ENCODE peak calls at places on chromosomes 16 and 17, in nine cellular contexts. R, B, O, A, Q, C, H, M and K are unnamed samples.

GRCh38 chr17:82615084-82616020 is 32.9 kb downstream of the WDR45B start:
- DNase-seq in R (no peak), H (no peak), M (no peak), O (peak; percentile 53), C (no peak), B (no peak), A (peak; percentile 49), Q (no peak), K (no peak)

GRCh38 chr16:11254913-11255736 is 879 bp downstream of the SOCS1 start:
- DNase-seq in M (peak; percentile 51), R (peak; percentile 45), H (peak; percentile 70), B (no peak), O (peak; percentile 64), C (peak; percentile 84), A (peak; percentile 63), Q (peak; percentile 41), K (peak; percentile 28)

GRCh38 chr17:27733771-27734170 is 66.6 kb downstream of the NOS2 start:
- DNase-seq in A (peak; percentile 14), C (no peak), M (no peak), Q (no peak), O (no peak), H (no peak), B (no peak), R (no peak), K (no peak)

GRCh38 chr17:15260376-15261062 is 4.6 kb downstream of the PMP22 start:
- DNase-seq in Q (peak; percentile 82), C (peak; percentile 96), M (peak; percentile 83), H (peak; percentile 48), A (peak; percentile 85), O (peak; percentile 79), R (peak; percentile 67), B (no peak), K (peak; percentile 87)

GRCh38 chr16:4290236-4290830 is 17.5 kb upstream of the TFAP4 start:
- DNase-seq in Q (peak; percentile 68), R (peak; percentile 78), B (no peak), C (no peak), O (peak; percentile 63), A (peak; percentile 95), H (no peak), M (peak; percentile 88), K (no peak)

GRCh38 chr16:82657239-82657638 is 30.5 kb downstream of the CDH13 start:
- DNase-seq in A (no peak), H (no peak), R (peak; percentile 30), B (no peak), Q (no peak), M (no peak), C (no peak), O (no peak), K (no peak)

GRCh38 chr17:1997587-1998425 is 27.3 kb downstream of the RTN4RL1 start:
- DNase-seq in H (no peak), O (peak; percentile 79), R (no peak), C (peak; percentile 80), A (peak; percentile 71), M (no peak), Q (no peak), B (no peak), K (peak; percentile 85)

GRCh38 chr16:88831838-88832237 is 20.1 kb upstream of the APRT start:
- DNase-seq in C (no peak), B (no peak), M (peak; percentile 49), O (peak; percentile 39), H (no peak), Q (no peak), A (no peak), R (peak; percentile 54), K (no peak)

GRCh38 chr17:62134397-62134796 is 69.3 kb upstream of the MED13 start:
- DNase-seq in C (no peak), O (no peak), B (no peak), R (no peak), M (no peak), H (no peak), Q (no peak), A (peak; percentile 40), K (no peak)

DNA sequence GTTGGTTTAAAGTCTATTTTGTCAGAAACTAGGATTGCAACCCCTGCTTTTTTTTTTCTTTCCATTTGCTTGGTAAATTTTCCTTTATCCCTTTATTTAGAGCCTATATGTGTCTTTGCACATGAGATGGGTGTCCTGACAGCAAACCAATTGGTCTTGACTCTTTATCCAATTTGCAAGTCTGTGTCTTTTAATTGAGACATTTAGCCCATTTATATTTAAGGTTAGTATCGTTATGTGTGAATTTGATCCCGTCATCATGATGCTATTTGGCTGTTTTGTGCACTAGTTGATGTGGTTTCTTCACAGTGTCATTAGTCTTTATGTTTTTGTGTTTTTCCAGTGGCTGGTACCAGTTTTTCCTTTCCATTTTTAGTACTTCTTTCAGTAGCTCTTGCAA is 127.7 kb upstream of the ZNF267 start:
- DNase-seq in M (no peak), Q (no peak), B (no peak), C (no peak), R (no peak), O (no peak), A (no peak), H (no peak), K (no peak)
- H3K9me3 ChIP-seq in M (peaks cover 81% of the 10 kb centered on the region), Q (peaks cover 11% of the 10 kb centered on the region), B (peaks cover 30% of the 10 kb centered on the region), C (peaks cover 12% of the 10 kb centered on the region), R (peaks cover 41% of the 10 kb centered on the region), O (peaks cover 2% of the 10 kb centered on the region), A (peaks cover 53% of the 10 kb centered on the region), H (peaks cover 84% of the 10 kb centered on the region), K (peaks cover 8% of the 10 kb centered on the region)

DNA sequence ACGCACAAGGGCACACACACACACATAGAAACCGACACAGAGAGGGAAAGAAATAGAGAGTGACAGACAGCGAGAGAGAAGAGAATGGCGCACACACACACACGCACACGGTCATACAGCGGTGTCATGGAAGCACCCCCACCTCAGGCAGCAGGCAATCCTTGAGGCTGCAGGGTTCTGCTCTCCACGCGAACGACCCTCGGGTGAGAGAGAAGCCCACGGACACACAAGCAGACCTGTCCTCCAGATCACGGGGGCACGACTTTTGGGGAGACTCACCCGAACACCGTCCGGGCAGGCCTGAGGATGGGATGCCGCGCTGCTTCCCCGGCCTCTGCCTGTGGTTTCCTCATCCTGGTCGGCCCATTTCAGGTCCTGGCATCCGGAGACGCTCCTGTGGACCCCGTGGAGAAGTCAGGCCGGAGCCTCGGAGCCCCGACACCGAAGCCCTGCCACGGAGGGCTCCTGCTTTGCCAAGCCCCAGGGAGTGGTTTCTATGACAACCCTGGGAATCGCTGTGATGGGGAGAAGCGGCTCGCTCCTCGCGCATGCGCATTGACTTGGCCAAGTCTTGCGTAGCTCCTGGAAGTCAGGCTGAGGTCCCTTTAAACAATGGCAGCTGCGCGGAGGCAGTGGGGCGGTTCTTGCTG is 118.2 kb upstream of the KCNJ18 start:
- DNase-seq in A (no peak), O (no peak), M (no peak), Q (peak; percentile 60), H (peak; percentile 20), C (peak; percentile 91), B (no peak), R (peak; percentile 27), K (no peak)
- H3K4me3 ChIP-seq in A (no peak overlapping the region), O (no peak overlapping the region), M (no peak overlapping the region), Q (no peak overlapping the region), H (no peak overlapping the region), C (peak overlapping the region; percentile 52), B (no peak overlapping the region), R (no peak overlapping the region), K (no peak overlapping the region)

GRCh38 chr17:17151962-17152361 is 54.2 kb downstream of the PLD6 start:
- DNase-seq in Q (peak; percentile 98), H (no peak), O (no peak), A (peak; percentile 85), C (peak; percentile 97), R (peak; percentile 89), M (peak; percentile 83), B (no peak), K (no peak)

GRCh38 chr17:17153071-17153470 is 53.1 kb downstream of the PLD6 start:
- DNase-seq in B (no peak), R (no peak), H (no peak), M (no peak), O (no peak), C (no peak), Q (no peak), A (no peak), K (no peak)

GRCh38 chr17:17151541-17151940 is 54.6 kb downstream of the PLD6 start:
- DNase-seq in M (no peak), H (no peak), R (peak; percentile 78), O (no peak), A (peak; percentile 62), B (no peak), Q (no peak), C (no peak), K (no peak)

GRCh38 chr17:17153709-17154108 is 52.4 kb downstream of the PLD6 start:
- DNase-seq in Q (no peak), C (no peak), A (no peak), B (no peak), O (no peak), M (no peak), R (no peak), H (peak; percentile 52), K (no peak)

GRCh38 chr17:17152385-17152784 is 53.7 kb downstream of the PLD6 start:
- DNase-seq in R (peak; percentile 11), M (peak; percentile 31), H (no peak), Q (no peak), C (no peak), O (no peak), B (no peak), A (no peak), K (no peak)
- H3K4me1 ChIP-seq in R (peaks cover 66% of the 10 kb centered on the region), M (no peaks in the 10 kb centered on the region), H (peaks cover 34% of the 10 kb centered on the region), Q (peaks cover 17% of the 10 kb centered on the region), C (no peaks in the 10 kb centered on the region), O (no peaks in the 10 kb centered on the region), B (peaks cover 14% of the 10 kb centered on the region), A (peaks cover 71% of the 10 kb centered on the region), K (no peaks in the 10 kb centered on the region)

GRCh38 chr16:53183442-53183841 is 128.7 kb downstream of the CHD9 start:
- DNase-seq in A (peak; percentile 48), H (no peak), C (no peak), Q (no peak), B (no peak), M (no peak), O (no peak), R (no peak), K (no peak)
- H3K9me3 ChIP-seq in A (peaks cover 23% of the 10 kb centered on the region), H (peaks cover 25% of the 10 kb centered on the region), C (no peaks in the 10 kb centered on the region), Q (no peaks in the 10 kb centered on the region), B (peaks cover 25% of the 10 kb centered on the region), M (peaks cover 14% of the 10 kb centered on the region), O (peaks cover 5% of the 10 kb centered on the region), R (peaks cover 7% of the 10 kb centered on the region), K (peaks cover 19% of the 10 kb centered on the region)

GRCh38 chr17:44707755-44708400 is 587 bp upstream of the DBF4B start:
- DNase-seq in R (no peak), M (no peak), H (no peak), B (no peak), Q (no peak), C (no peak), A (no peak), O (no peak), K (no peak)
- H3K4me3 ChIP-seq in R (peak overlapping the region; percentile 95), M (peak overlapping the region; percentile 81), H (peak overlapping the region; percentile 92), B (peak overlapping the region; percentile 99), Q (no peak overlapping the region), C (peak overlapping the region; percentile 78), A (peak overlapping the region; percentile 86), O (peak overlapping the region; percentile 85), K (peak overlapping the region; percentile 83)